ENCODE peak calls at places on chromosomes 6 and 20, in four cellular contexts. U is GM10248, D is activated T-cell treated with anti-CD3 and anti-CD28 coated beads for 24 hours, P is neural progenitor cell. J is an unnamed sample.

GRCh38 chr6:83853178-83853967 is at the start of gene RIPPLY2:
- DNase-seq in U (peak), P (peak), D (no peak), J (peak)

GRCh38 chr6:145147559-145147958 is 587.8 kb downstream of the EPM2A start:
- DNase-seq in D (no peak), P (no peak), U (no peak), J (no peak)

GRCh38 chr6:32854376-32855178 is 585 bp downstream of the PSMB9 start:
- DNase-seq in U (peak), D (peak), P (no peak), J (no peak)

GRCh38 chr6:47144306-47144705 is 102.2 kb upstream of the ADGRF1 start:
- DNase-seq in D (no peak), P (no peak), U (no peak), J (no peak)

GRCh38 chr6:116616757-116617093 is 446 bp downstream of the RSPH4A start:
- DNase-seq in P (peak), D (no peak), U (peak), J (peak)

GRCh38 chr6:129923520-129923919 is 62.4 kb upstream of the TMEM244 start:
- DNase-seq in D (no peak), P (no peak), U (no peak), J (no peak)

GRCh38 chr6:84220809-84221409 is 6.5 kb downstream of the CEP162 start:
- DNase-seq in U (no peak), P (peak), D (no peak), J (peak)

GRCh38 chr6:140079328-140079727 is 704.9 kb upstream of the CITED2 start:
- DNase-seq in D (no peak), P (no peak), U (no peak), J (peak)

GRCh38 chr6:32668226-32668747 is 1.8 kb upstream of the HLA-DQB1 start:
- DNase-seq in D (peak), U (peak), P (peak), J (peak)

GRCh38 chr6:65780691-65781090 is 73.7 kb upstream of the EYS start:
- DNase-seq in U (no peak), P (no peak), D (no peak), J (no peak)

GRCh38 chr20:49560646-49561045 is 7.3 kb downstream of the PTGIS start:
- DNase-seq in D (no peak), P (no peak), U (no peak), J (no peak)

GRCh38 chr20:23602261-23602660 is 3.5 kb downstream of the CST9 start:
- DNase-seq in P (no peak), U (no peak), D (no peak), J (no peak)

GRCh38 chr6:26232306-26232949 is 132.6 kb upstream of the BTN3A2 start:
- DNase-seq in U (no peak), D (no peak), P (no peak), J (no peak)

GRCh38 chr6:155530219-155530834 is 74.7 kb upstream of the NOX3 start:
- DNase-seq in U (peak), D (no peak), P (peak), J (peak)

GRCh38 chr20:58048096-58048702 is 180.3 kb downstream of the ANKRD60 start:
- DNase-seq in D (no peak), P (peak), U (no peak), J (peak)

GRCh38 chr6:67683960-67684359 is 951.1 kb upstream of the ADGRB3 start:
- DNase-seq in D (no peak), P (no peak), U (no peak), J (no peak)

GRCh38 chr6:28597217-28597835 is 71.6 kb downstream of the GPX5 start:
- DNase-seq in D (peak), P (peak), U (no peak), J (peak)

GRCh38 chr6:100344761-100345160 is 120.0 kb downstream of the SIM1 start:
- DNase-seq in P (no peak), U (no peak), D (no peak), J (no peak)

GRCh38 chr20:48538058-48538825 is 289.6 kb downstream of the PREX1 start:
- DNase-seq in P (peak), U (no peak), D (no peak), J (peak)

GRCh38 chr6:37137201-37137880 is 32.6 kb upstream of the PIM1 start:
- DNase-seq in U (peak), D (peak), P (peak), J (peak)

GRCh38 chr20:63751471-63752271 is 12.1 kb downstream of the SLC2A4RG start:
- DNase-seq in U (no peak), D (no peak), P (no peak), J (no peak)

J was measured in left kidney.